ENCODE peak calls at places on chromosomes 1 and 21, in seven cellular contexts. One of them, this sample, is unnamed.

GRCh38 chr21:37862536-37862935 is 53.7 kb downstream of the KCNJ6 start:
- DNase-seq in body of pancreas: no peak
- DNase-seq in GM04504: no peak
- DNase-seq in stimulated activated CD4-positive, alpha-beta T cell treated with anti-CD3 and anti-CD28 coated beads, Interleukin-1b, Interleukin-23, amount 100 ng/mL, for 24 hours: no peak
- DNase-seq in cardiac muscle cell: peak
- DNase-seq in amniotic stem cell: no peak
- DNase-seq in K562: no peak
- DNase-seq in this sample: no peak

GRCh38 chr1:205639567-205639966 is 7.8 kb upstream of the ELK4 start:
- DNase-seq in GM04504: no peak
- DNase-seq in stimulated activated CD4-positive, alpha-beta T cell treated with anti-CD3 and anti-CD28 coated beads, Interleukin-1b, Interleukin-23, amount 100 ng/mL, for 24 hours: no peak
- DNase-seq in body of pancreas: no peak
- DNase-seq in K562: no peak
- DNase-seq in amniotic stem cell: no peak
- DNase-seq in cardiac muscle cell: no peak
- DNase-seq in this sample: no peak

GRCh38 chr1:208052926-208053407 is 142.0 kb upstream of the CD34 start:
- DNase-seq in stimulated activated CD4-positive, alpha-beta T cell treated with anti-CD3 and anti-CD28 coated beads, Interleukin-1b, Interleukin-23, amount 100 ng/mL, for 24 hours: no peak
- DNase-seq in cardiac muscle cell: no peak
- DNase-seq in GM04504: no peak
- DNase-seq in amniotic stem cell: no peak
- DNase-seq in body of pancreas: no peak
- DNase-seq in K562: no peak
- DNase-seq in this sample: no peak

GRCh38 chr21:44568667-44569556 is 4.6 kb upstream of the KRTAP10-4 start:
- DNase-seq in stimulated activated CD4-positive, alpha-beta T cell treated with anti-CD3 and anti-CD28 coated beads, Interleukin-1b, Interleukin-23, amount 100 ng/mL, for 24 hours: no peak
- DNase-seq in K562: peak
- DNase-seq in body of pancreas: no peak
- DNase-seq in GM04504: no peak
- DNase-seq in amniotic stem cell: no peak
- DNase-seq in cardiac muscle cell: no peak
- DNase-seq in this sample: no peak

GRCh38 chr1:27015260-27015659 is 2.6 kb upstream of the TENT5B start:
- DNase-seq in cardiac muscle cell: no peak
- DNase-seq in K562: no peak
- DNase-seq in stimulated activated CD4-positive, alpha-beta T cell treated with anti-CD3 and anti-CD28 coated beads, Interleukin-1b, Interleukin-23, amount 100 ng/mL, for 24 hours: no peak
- DNase-seq in body of pancreas: no peak
- DNase-seq in GM04504: no peak
- DNase-seq in amniotic stem cell: no peak
- DNase-seq in this sample: no peak

GRCh38 chr1:79667848-79668696 is 661.5 kb upstream of the ADGRL4 start:
- DNase-seq in stimulated activated CD4-positive, alpha-beta T cell treated with anti-CD3 and anti-CD28 coated beads, Interleukin-1b, Interleukin-23, amount 100 ng/mL, for 24 hours: no peak
- DNase-seq in GM04504: no peak
- DNase-seq in amniotic stem cell: no peak
- DNase-seq in K562: no peak
- DNase-seq in cardiac muscle cell: no peak
- DNase-seq in body of pancreas: no peak
- DNase-seq in this sample: no peak

GRCh38 chr21:45011911-45012660 is 62.3 kb upstream of the ADARB1 start:
- DNase-seq in body of pancreas: peak
- DNase-seq in K562: no peak
- DNase-seq in stimulated activated CD4-positive, alpha-beta T cell treated with anti-CD3 and anti-CD28 coated beads, Interleukin-1b, Interleukin-23, amount 100 ng/mL, for 24 hours: no peak
- DNase-seq in GM04504: peak
- DNase-seq in amniotic stem cell: peak
- DNase-seq in cardiac muscle cell: peak
- DNase-seq in this sample: peak

GRCh38 chr1:156499194-156499702 is 1.3 kb downstream of the MEF2D start:
- DNase-seq in K562: no peak
- DNase-seq in cardiac muscle cell: no peak
- DNase-seq in GM04504: no peak
- DNase-seq in amniotic stem cell: no peak
- DNase-seq in stimulated activated CD4-positive, alpha-beta T cell treated with anti-CD3 and anti-CD28 coated beads, Interleukin-1b, Interleukin-23, amount 100 ng/mL, for 24 hours: no peak
- DNase-seq in body of pancreas: no peak
- DNase-seq in this sample: no peak

GRCh38 chr1:213119794-213120193 is 68.8 kb downstream of the RPS6KC1 start:
- DNase-seq in GM04504: no peak
- DNase-seq in body of pancreas: no peak
- DNase-seq in K562: no peak
- DNase-seq in cardiac muscle cell: no peak
- DNase-seq in stimulated activated CD4-positive, alpha-beta T cell treated with anti-CD3 and anti-CD28 coated beads, Interleukin-1b, Interleukin-23, amount 100 ng/mL, for 24 hours: no peak
- DNase-seq in amniotic stem cell: no peak
- DNase-seq in this sample: no peak

GRCh38 chr1:70455291-70455690 is 44.2 kb downstream of the CTH start:
- DNase-seq in body of pancreas: no peak
- DNase-seq in stimulated activated CD4-positive, alpha-beta T cell treated with anti-CD3 and anti-CD28 coated beads, Interleukin-1b, Interleukin-23, amount 100 ng/mL, for 24 hours: no peak
- DNase-seq in amniotic stem cell: no peak
- DNase-seq in cardiac muscle cell: no peak
- DNase-seq in K562: no peak
- DNase-seq in GM04504: no peak
- DNase-seq in this sample: no peak

GRCh38 chr1:183480971-183481431 is 8.7 kb downstream of the SMG7 start:
- DNase-seq in GM04504: no peak
- DNase-seq in K562: no peak
- DNase-seq in body of pancreas: no peak
- DNase-seq in stimulated activated CD4-positive, alpha-beta T cell treated with anti-CD3 and anti-CD28 coated beads, Interleukin-1b, Interleukin-23, amount 100 ng/mL, for 24 hours: no peak
- DNase-seq in amniotic stem cell: no peak
- DNase-seq in cardiac muscle cell: no peak
- DNase-seq in this sample: no peak

GRCh38 chr1:5750186-5751170 is 241.7 kb downstream of the NPHP4 start:
- DNase-seq in stimulated activated CD4-positive, alpha-beta T cell treated with anti-CD3 and anti-CD28 coated beads, Interleukin-1b, Interleukin-23, amount 100 ng/mL, for 24 hours: no peak
- DNase-seq in body of pancreas: no peak
- DNase-seq in cardiac muscle cell: no peak
- DNase-seq in K562: no peak
- DNase-seq in amniotic stem cell: no peak
- DNase-seq in GM04504: no peak
- DNase-seq in this sample: no peak

GRCh38 chr1:89436856-89437255 is 73.0 kb downstream of the GBP6 start:
- DNase-seq in amniotic stem cell: no peak
- DNase-seq in K562: no peak
- DNase-seq in cardiac muscle cell: no peak
- DNase-seq in stimulated activated CD4-positive, alpha-beta T cell treated with anti-CD3 and anti-CD28 coated beads, Interleukin-1b, Interleukin-23, amount 100 ng/mL, for 24 hours: no peak
- DNase-seq in GM04504: no peak
- DNase-seq in body of pancreas: no peak
- DNase-seq in this sample: no peak

GRCh38 chr1:161019767-161020572 is 982 bp downstream of the F11R start:
- DNase-seq in K562: peak
- DNase-seq in amniotic stem cell: no peak
- DNase-seq in stimulated activated CD4-positive, alpha-beta T cell treated with anti-CD3 and anti-CD28 coated beads, Interleukin-1b, Interleukin-23, amount 100 ng/mL, for 24 hours: no peak
- DNase-seq in GM04504: no peak
- DNase-seq in body of pancreas: peak
- DNase-seq in cardiac muscle cell: no peak
- DNase-seq in this sample: no peak

GRCh38 chr1:94550800-94551241 is 9.3 kb upstream of the F3 start:
- DNase-seq in body of pancreas: peak
- DNase-seq in K562: no peak
- DNase-seq in amniotic stem cell: no peak
- DNase-seq in cardiac muscle cell: no peak
- DNase-seq in GM04504: no peak
- DNase-seq in stimulated activated CD4-positive, alpha-beta T cell treated with anti-CD3 and anti-CD28 coated beads, Interleukin-1b, Interleukin-23, amount 100 ng/mL, for 24 hours: no peak
- DNase-seq in this sample: no peak

GRCh38 chr1:116318897-116319296 is 54.1 kb upstream of the ATP1A1 start:
- DNase-seq in amniotic stem cell: no peak
- DNase-seq in stimulated activated CD4-positive, alpha-beta T cell treated with anti-CD3 and anti-CD28 coated beads, Interleukin-1b, Interleukin-23, amount 100 ng/mL, for 24 hours: no peak
- DNase-seq in body of pancreas: peak
- DNase-seq in K562: peak
- DNase-seq in GM04504: no peak
- DNase-seq in cardiac muscle cell: peak
- DNase-seq in this sample: no peak

GRCh38 chr1:159205225-159205624 is 550 bp downstream of the ACKR1 start:
- DNase-seq in GM04504: no peak
- DNase-seq in amniotic stem cell: no peak
- DNase-seq in cardiac muscle cell: peak
- DNase-seq in K562: peak
- DNase-seq in stimulated activated CD4-positive, alpha-beta T cell treated with anti-CD3 and anti-CD28 coated beads, Interleukin-1b, Interleukin-23, amount 100 ng/mL, for 24 hours: no peak
- DNase-seq in body of pancreas: no peak
- DNase-seq in this sample: no peak

GRCh38 chr1:156118175-156118868 is 3.8 kb downstream of the LMNA start:
- DNase-seq in body of pancreas: peak
- DNase-seq in amniotic stem cell: no peak
- DNase-seq in cardiac muscle cell: no peak
- DNase-seq in K562: no peak
- DNase-seq in stimulated activated CD4-positive, alpha-beta T cell treated with anti-CD3 and anti-CD28 coated beads, Interleukin-1b, Interleukin-23, amount 100 ng/mL, for 24 hours: no peak
- DNase-seq in GM04504: no peak
- DNase-seq in this sample: no peak

GRCh38 chr1:15429701-15430149 is 8.5 kb upstream of the CTRC start:
- DNase-seq in GM04504: no peak
- DNase-seq in K562: no peak
- DNase-seq in amniotic stem cell: no peak
- DNase-seq in body of pancreas: peak
- DNase-seq in stimulated activated CD4-positive, alpha-beta T cell treated with anti-CD3 and anti-CD28 coated beads, Interleukin-1b, Interleukin-23, amount 100 ng/mL, for 24 hours: no peak
- DNase-seq in cardiac muscle cell: no peak
- DNase-seq in this sample: peak

GRCh38 chr1:29237906-29238600 is 1.7 kb downstream of the PTPRU start:
- DNase-seq in stimulated activated CD4-positive, alpha-beta T cell treated with anti-CD3 and anti-CD28 coated beads, Interleukin-1b, Interleukin-23, amount 100 ng/mL, for 24 hours: no peak
- DNase-seq in amniotic stem cell: no peak
- DNase-seq in body of pancreas: peak
- DNase-seq in GM04504: no peak
- DNase-seq in K562: no peak
- DNase-seq in cardiac muscle cell: peak
- DNase-seq in this sample: no peak

GRCh38 chr1:54502342-54502741 is 45.7 kb upstream of the ACOT11 start:
- DNase-seq in GM04504: no peak
- DNase-seq in stimulated activated CD4-positive, alpha-beta T cell treated with anti-CD3 and anti-CD28 coated beads, Interleukin-1b, Interleukin-23, amount 100 ng/mL, for 24 hours: no peak
- DNase-seq in amniotic stem cell: no peak
- DNase-seq in cardiac muscle cell: no peak
- DNase-seq in body of pancreas: no peak
- DNase-seq in K562: no peak
- DNase-seq in this sample: no peak

GRCh38 chr1:222923506-222923905 is 108.7 kb downstream of the DISP1 start:
- DNase-seq in stimulated activated CD4-positive, alpha-beta T cell treated with anti-CD3 and anti-CD28 coated beads, Interleukin-1b, Interleukin-23, amount 100 ng/mL, for 24 hours: no peak
- DNase-seq in amniotic stem cell: no peak
- DNase-seq in cardiac muscle cell: no peak
- DNase-seq in GM04504: no peak
- DNase-seq in body of pancreas: no peak
- DNase-seq in K562: no peak
- DNase-seq in this sample: no peak

GRCh38 chr1:53087332-53088285 is 25.6 kb downstream of the PODN start:
- DNase-seq in GM04504: no peak
- DNase-seq in cardiac muscle cell: peak
- DNase-seq in K562: no peak
- DNase-seq in stimulated activated CD4-positive, alpha-beta T cell treated with anti-CD3 and anti-CD28 coated beads, Interleukin-1b, Interleukin-23, amount 100 ng/mL, for 24 hours: no peak
- DNase-seq in amniotic stem cell: no peak
- DNase-seq in body of pancreas: peak
- DNase-seq in this sample: no peak

GRCh38 chr1:167499106-167499505 is 19.2 kb downstream of the CD247 start:
- DNase-seq in cardiac muscle cell: no peak
- DNase-seq in K562: no peak
- DNase-seq in body of pancreas: no peak
- DNase-seq in amniotic stem cell: no peak
- DNase-seq in GM04504: no peak
- DNase-seq in stimulated activated CD4-positive, alpha-beta T cell treated with anti-CD3 and anti-CD28 coated beads, Interleukin-1b, Interleukin-23, amount 100 ng/mL, for 24 hours: no peak
- DNase-seq in this sample: no peak

GRCh38 chr21:45403825-45404725 is 890 bp upstream of the COL18A1 start:
- DNase-seq in cardiac muscle cell: peak
- DNase-seq in amniotic stem cell: no peak
- DNase-seq in K562: no peak
- DNase-seq in GM04504: no peak
- DNase-seq in stimulated activated CD4-positive, alpha-beta T cell treated with anti-CD3 and anti-CD28 coated beads, Interleukin-1b, Interleukin-23, amount 100 ng/mL, for 24 hours: no peak
- DNase-seq in body of pancreas: peak
- DNase-seq in this sample: no peak

GRCh38 chr1:108897865-108898720 is 21.3 kb downstream of the GPSM2 start:
- DNase-seq in cardiac muscle cell: peak
- DNase-seq in K562: peak
- DNase-seq in amniotic stem cell: peak
- DNase-seq in body of pancreas: peak
- DNase-seq in GM04504: no peak
- DNase-seq in stimulated activated CD4-positive, alpha-beta T cell treated with anti-CD3 and anti-CD28 coated beads, Interleukin-1b, Interleukin-23, amount 100 ng/mL, for 24 hours: no peak
- DNase-seq in this sample: no peak